ENCODE peak calls at places on chromosomes 5 and 9, in six cellular contexts. Q is prostate gland, I is tibial nerve, L is K562, W is stomach, F is GM12892. P is an unnamed sample.

GRCh38 chr9:38423939-38424843 is at the start of gene IGFBPL1:
- DNase-seq in W (no peak), I (no peak), L (peak; percentile 36), F (no peak), Q (no peak), P (no peak)

GRCh38 chr5:67187318-67187717 is 9.3 kb downstream of the CD180 start:
- DNase-seq in F (no peak), W (no peak), I (no peak), Q (no peak), L (no peak), P (no peak)

GRCh38 chr9:95508242-95508967 is 8.4 kb downstream of the PTCH1 start:
- DNase-seq in I (no peak), W (no peak), L (no peak), F (no peak), Q (no peak), P (no peak)

GRCh38 chr5:87787640-87788039 is 374.9 kb upstream of the CCNH start:
- DNase-seq in L (no peak), Q (no peak), I (no peak), W (no peak), F (no peak), P (no peak)

GRCh38 chr9:14106699-14107098 is 207.2 kb downstream of the NFIB start:
- DNase-seq in Q (no peak), I (no peak), F (no peak), L (no peak), W (no peak), P (no peak)

GRCh38 chr5:77725646-77726045 is 50.5 kb downstream of the TBCA start:
- DNase-seq in Q (no peak), F (no peak), I (no peak), L (no peak), W (no peak), P (no peak)

GRCh38 chr5:4511996-4512656 is 628.0 kb upstream of the ADAMTS16 start:
- DNase-seq in W (no peak), I (no peak), L (no peak), F (no peak), Q (peak; percentile 52), P (no peak)

GRCh38 chr5:172743112-172743959 is 27.7 kb downstream of the DUSP1 start:
- DNase-seq in L (no peak), I (no peak), Q (no peak), F (no peak), W (no peak), P (no peak)

GRCh38 chr9:131366745-131367401 is 27.0 kb upstream of the PRRC2B start:
- DNase-seq in W (peak; percentile 53), I (no peak), Q (no peak), F (no peak), L (peak; percentile 19), P (no peak)

GRCh38 chr5:1550287-1551076 is 26.7 kb upstream of the LPCAT1 start:
- DNase-seq in F (no peak), W (no peak), L (peak; percentile 4), Q (no peak), I (no peak), P (peak; percentile 37)

GRCh38 chr9:83199240-83199639 is 136.3 kb upstream of the RASEF start:
- DNase-seq in Q (peak; percentile 54), I (peak; percentile 43), W (peak; percentile 56), F (no peak), L (no peak), P (peak; percentile 55)

DNA sequence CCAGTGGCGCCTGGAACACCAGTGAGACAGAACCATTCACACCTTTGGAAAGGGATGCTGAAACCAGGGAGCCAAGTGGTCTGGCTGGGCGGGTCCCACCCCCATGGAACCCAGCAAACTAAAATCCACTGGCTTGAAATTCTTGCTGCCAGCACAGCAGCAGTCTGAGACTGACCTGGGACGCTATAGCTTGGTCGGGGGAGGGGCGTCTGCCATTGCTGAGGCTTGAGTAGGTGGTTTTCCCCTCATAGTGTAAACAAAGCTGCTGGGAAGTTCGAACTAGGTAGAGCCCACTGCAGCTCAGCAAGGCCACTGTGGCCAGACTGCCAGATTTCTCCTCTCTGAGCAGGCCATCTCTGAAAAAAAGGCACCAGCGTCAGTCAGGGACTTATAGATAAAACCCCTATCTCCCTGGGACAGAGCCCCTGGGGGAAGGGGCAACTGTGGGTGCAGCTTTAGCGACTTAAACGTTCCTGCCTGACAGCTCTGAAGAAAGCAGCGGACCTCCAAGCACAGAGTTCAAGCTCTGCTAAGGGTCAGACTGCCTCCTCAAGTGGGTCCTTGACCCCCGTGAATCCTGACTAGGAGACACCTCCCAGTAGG is 42.0 kb upstream of the FKTN start:
- DNase-seq in I (no peak), F (no peak), L (no peak), Q (no peak), W (no peak), P (no peak)
- TF ChIP-seq POLR2A in I (no peak), F (no peak), L (no peak), Q (no peak), W (no peak), P (no peak)

DNA sequence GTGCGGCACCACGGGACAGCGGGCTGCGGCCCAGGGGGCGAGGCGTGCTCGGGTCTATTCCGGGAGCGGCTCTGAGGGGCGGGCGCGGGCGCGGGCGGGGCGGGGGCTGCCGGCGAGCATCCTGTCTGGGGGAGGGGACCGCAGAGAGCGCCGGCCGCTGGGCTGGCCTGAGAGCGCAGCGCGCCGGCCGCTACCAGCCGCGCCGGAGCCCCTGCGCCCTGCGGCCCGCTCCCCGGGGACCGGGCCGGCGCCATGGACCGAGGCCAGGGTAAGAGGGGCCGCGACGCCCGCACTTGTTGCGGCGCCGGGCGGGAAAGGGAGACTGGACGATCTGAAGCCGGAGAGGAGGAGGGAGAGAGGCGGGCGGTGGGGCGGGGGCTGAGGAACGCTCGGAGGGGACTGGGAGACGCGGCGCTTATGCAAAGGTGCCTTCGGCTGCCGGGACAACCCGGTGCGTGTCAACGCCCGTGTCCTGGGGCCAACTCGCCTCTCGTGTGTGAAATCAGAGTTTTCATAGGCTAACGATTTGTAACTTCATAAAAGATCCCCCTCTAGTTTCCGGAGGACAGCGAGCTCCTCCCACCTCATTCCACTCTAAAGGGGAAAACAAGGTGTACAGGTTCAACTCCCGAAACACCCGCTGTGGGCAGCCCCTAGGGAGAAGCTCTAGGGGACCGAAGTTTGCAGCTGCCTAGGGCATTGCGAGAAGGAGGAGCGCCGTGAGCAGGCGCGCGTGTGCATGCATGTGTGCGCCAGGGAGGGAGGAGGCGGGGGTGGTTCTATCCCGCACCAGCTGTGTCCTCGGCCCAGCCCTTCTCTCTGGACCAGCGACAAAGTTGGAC is at the start of gene AFAP1L1:
- DNase-seq in F (no peak), Q (peak; percentile 29), I (peak; percentile 69), L (peak; percentile 20), W (peak; percentile 29), P (peak; percentile 53)
- TF ChIP-seq POLR2A in F (no peak), Q (peak; percentile 12), I (peak; percentile 35), L (no peak), W (no peak), P (no peak)

GRCh38 chr9:121201738-121202533 is at the start of gene RAB14:
- DNase-seq in L (peak; percentile 99), I (peak; percentile 99), Q (peak; percentile 99), W (peak; percentile 100), F (peak; percentile 94), P (peak; percentile 100)
- TF ChIP-seq POLR2A in L (peak; percentile 83), I (peak; percentile 58), Q (peak; percentile 92), W (no peak), F (peak; percentile 93), P (peak; percentile 81)

DNA sequence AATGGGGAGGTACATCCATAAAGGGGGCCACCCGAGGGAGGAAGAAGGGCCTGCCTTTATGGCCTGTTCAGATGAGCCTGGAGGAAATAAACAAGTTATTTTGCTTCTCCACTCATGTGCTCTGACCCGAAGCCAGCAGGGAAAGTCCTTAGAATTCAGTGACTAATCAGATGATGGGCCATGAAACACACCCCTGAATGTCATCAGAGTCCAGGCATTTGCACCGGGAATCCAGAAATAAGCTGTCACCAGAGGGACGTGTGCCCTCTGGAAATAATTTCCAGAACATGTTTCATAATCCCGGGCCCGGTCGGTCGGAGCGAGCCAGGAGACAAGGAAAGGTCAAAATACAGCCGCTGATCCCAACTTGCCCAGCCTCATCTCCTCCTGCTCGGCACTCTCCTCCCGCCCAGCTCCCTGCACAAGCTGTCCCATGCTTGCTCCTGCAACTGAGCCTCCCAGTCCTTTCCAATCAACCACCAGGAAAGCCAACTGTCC is 73.6 kb upstream of the ZNF622 start:
- DNase-seq in W (peak; percentile 29), I (peak; percentile 83), Q (no peak), F (no peak), L (no peak), P (no peak)
- TF ChIP-seq POLR2A in W (no peak), I (no peak), Q (no peak), F (no peak), L (no peak), P (peak; percentile 38)

GRCh38 chr9:132769895-132770774 is 99.9 kb downstream of the GTF3C4 start:
- DNase-seq in F (peak; percentile 74), Q (peak; percentile 56), I (peak; percentile 52), L (no peak), W (peak; percentile 78), P (peak; percentile 65)
- TF ChIP-seq POLR2A in F (peak; percentile 70), Q (peak; percentile 63), I (peak; percentile 53), L (no peak), W (no peak), P (peak; percentile 37)

GRCh38 chr9:107756091-107756490 is 266.5 kb upstream of the KLF4 start:
- DNase-seq in L (no peak), Q (no peak), I (no peak), W (no peak), F (no peak), P (no peak)

GRCh38 chr9:107749787-107750444 is 260.3 kb upstream of the KLF4 start:
- DNase-seq in F (no peak), L (peak; percentile 29), I (peak; percentile 95), W (peak; percentile 75), Q (peak; percentile 85), P (peak; percentile 35)

GRCh38 chr9:107750741-107751521 is 261.4 kb upstream of the KLF4 start:
- DNase-seq in Q (peak; percentile 86), F (no peak), L (no peak), W (peak; percentile 81), I (peak; percentile 94), P (no peak)

GRCh38 chr9:107755267-107755666 is 265.7 kb upstream of the KLF4 start:
- DNase-seq in I (no peak), W (no peak), L (no peak), F (no peak), Q (peak; percentile 45), P (no peak)

DNA sequence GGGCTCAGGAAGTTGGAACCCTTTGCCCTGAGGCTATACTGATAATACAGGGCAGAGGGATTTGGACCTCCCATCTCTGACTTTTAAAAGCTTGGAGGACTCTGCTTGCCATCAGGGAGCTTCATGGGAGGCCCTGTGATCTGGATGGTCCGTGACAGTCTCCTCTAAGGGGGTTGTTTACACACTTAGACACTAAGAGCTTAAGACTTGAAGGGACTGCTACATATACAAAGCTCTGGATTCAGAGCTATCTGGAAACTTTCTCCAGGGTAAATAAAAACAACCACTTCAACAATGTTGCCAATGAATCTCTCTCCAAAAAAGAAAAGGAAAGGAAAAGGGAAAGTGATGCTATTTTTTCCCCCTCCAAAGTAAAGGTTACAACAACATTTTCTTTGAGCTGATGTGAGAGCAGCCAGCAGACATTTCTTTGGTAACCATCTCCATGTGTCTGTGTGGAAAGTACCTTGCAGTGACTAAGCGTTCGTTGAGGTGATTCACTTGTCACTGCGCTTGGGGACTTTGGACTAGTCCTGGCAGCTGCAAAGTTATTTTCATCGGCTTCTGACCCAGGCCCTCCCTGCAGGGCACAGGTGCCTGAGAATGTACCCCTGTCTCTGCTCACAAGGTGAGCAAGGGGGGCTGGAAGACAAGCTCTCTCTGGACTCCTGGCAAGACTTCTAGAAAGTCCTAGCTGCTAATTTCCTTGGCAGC is 262.1 kb upstream of the KLF4 start:
- DNase-seq in I (peak; percentile 44), L (no peak), Q (no peak), F (no peak), W (peak; percentile 35), P (no peak)
- TF ChIP-seq POLR2A in I (no peak), L (no peak), Q (no peak), F (no peak), W (no peak), P (no peak)

P was measured in Peyer's patch.